ENCODE peak calls at places on chromosome X, in six cellular contexts. I is AG04450, K is GM12878, N is LNCaP clone FGC, O is fibroblast of lung, H is upper lobe of left lung. A is an unnamed sample.

GRCh38 chrX:47190445-47191269 is 3.0 kb upstream of the UBA1 start:
- DNase-seq in H (peak; percentile 88), I (peak; percentile 80), N (peak; percentile 80), O (peak; percentile 94), K (peak; percentile 64), A (peak; percentile 83)

GRCh38 chrX:18893536-18893935 is 90.4 kb downstream of the PHKA2 start:
- DNase-seq in O (no peak), N (no peak), H (no peak), I (no peak), K (no peak), A (no peak)

GRCh38 chrX:3584415-3584996 is 128.9 kb downstream of the PRKX start:
- DNase-seq in N (no peak), O (no peak), H (no peak), K (no peak), I (no peak), A (no peak)

GRCh38 chrX:34918856-34919255 is 23.7 kb upstream of the FAM47B start:
- DNase-seq in I (peak; percentile 30), N (peak; percentile 22), K (no peak), O (peak; percentile 69), H (no peak), A (no peak)

GRCh38 chrX:13372203-13372980 is 52.5 kb upstream of the ATXN3L start:
- DNase-seq in I (no peak), O (no peak), K (no peak), N (no peak), H (no peak), A (no peak)

GRCh38 chrX:10010686-10011085 is 43.5 kb downstream of the CLDN34 start:
- DNase-seq in I (no peak), K (no peak), O (peak; percentile 43), N (no peak), H (no peak), A (no peak)

GRCh38 chrX:71081348-71082148 is 13.4 kb upstream of the SNX12 start:
- DNase-seq in H (no peak), I (no peak), O (peak; percentile 50), N (no peak), K (no peak), A (no peak)

GRCh38 chrX:153861147-153861546 is 24.8 kb downstream of the L1CAM start:
- DNase-seq in N (no peak), I (no peak), H (no peak), O (no peak), K (no peak), A (no peak)

GRCh38 chrX:50769389-50770063 is 44.5 kb downstream of the SHROOM4 start:
- DNase-seq in O (no peak), K (no peak), I (no peak), N (no peak), H (no peak), A (peak; percentile 22)

GRCh38 chrX:12360389-12360788 is 222.1 kb downstream of the FRMPD4 start:
- DNase-seq in H (no peak), I (peak; percentile 30), O (peak; percentile 63), K (no peak), N (no peak), A (no peak)

GRCh38 chrX:38627683-38628082 is 66.3 kb downstream of the TSPAN7 start:
- DNase-seq in H (no peak), N (peak; percentile 19), K (no peak), I (no peak), O (peak; percentile 2), A (no peak)

GRCh38 chrX:71953946-71954345 is 43.3 kb downstream of the NHSL2 start:
- DNase-seq in I (no peak), N (no peak), H (no peak), O (no peak), K (no peak), A (no peak)

GRCh38 chrX:100494570-100494969 is 84.5 kb upstream of the PCDH19 start:
- DNase-seq in O (no peak), H (no peak), N (no peak), I (no peak), K (no peak), A (no peak)

GRCh38 chrX:53377464-53377863 is 45.0 kb downstream of the SMC1A start:
- DNase-seq in K (no peak), H (no peak), N (no peak), I (no peak), O (no peak), A (no peak)

GRCh38 chrX:134669378-134670098 is 11.3 kb upstream of the PLAC1 start:
- DNase-seq in I (peak; percentile 78), K (no peak), O (peak; percentile 81), N (no peak), H (peak; percentile 34), A (no peak)

GRCh38 chrX:154654372-154654771 is 993 bp upstream of the CTAG2 start:
- DNase-seq in N (no peak), I (no peak), O (no peak), K (no peak), H (no peak), A (no peak)

GRCh38 chrX:53287493-53288138 is 6.2 kb upstream of the IQSEC2 start:
- DNase-seq in K (peak; percentile 11), N (no peak), O (peak; percentile 63), I (no peak), H (no peak), A (peak; percentile 14)

GRCh38 chrX:56857042-56857441 is 128.0 kb downstream of the NBDY start:
- DNase-seq in H (no peak), O (no peak), N (no peak), I (no peak), K (no peak), A (no peak)

GRCh38 chrX:46637937-46638336 is 64.4 kb downstream of the CHST7 start:
- DNase-seq in H (no peak), O (no peak), I (no peak), N (no peak), K (peak; percentile 60), A (no peak)

GRCh38 chrX:11837437-11837836 is 79.4 kb downstream of the MSL3 start:
- DNase-seq in H (no peak), N (no peak), O (no peak), I (no peak), K (no peak), A (no peak)

GRCh38 chrX:152908486-152908885 is 10.6 kb downstream of the ZNF185 start:
- DNase-seq in N (no peak), H (no peak), O (no peak), K (no peak), I (no peak), A (no peak)

GRCh38 chrX:56802921-56803848 is 74.1 kb downstream of the NBDY start:
- DNase-seq in H (no peak), I (no peak), N (peak; percentile 47), O (peak; percentile 50), K (peak; percentile 77), A (no peak)

GRCh38 chrX:136205882-136206281 is 45.3 kb downstream of the MAP7D3 start:
- DNase-seq in N (no peak), H (no peak), K (no peak), O (no peak), I (no peak), A (no peak)

GRCh38 chrX:138411048-138411447 is 300.5 kb downstream of the FGF13 start:
- DNase-seq in N (no peak), O (no peak), H (no peak), I (no peak), K (no peak), A (no peak)

GRCh38 chrX:24426340-24426913 is 38.7 kb upstream of the PDK3 start:
- DNase-seq in O (peak; percentile 12), I (no peak), N (no peak), K (no peak), H (no peak), A (no peak)

GRCh38 chrX:38970845-38971244 is 169.6 kb downstream of the MID1IP1 start:
- DNase-seq in H (no peak), I (no peak), N (no peak), O (no peak), K (no peak), A (no peak)

GRCh38 chrX:153908219-153908875 is 3.9 kb downstream of the AVPR2 start:
- DNase-seq in N (no peak), H (no peak), O (no peak), I (no peak), K (no peak), A (no peak)

GRCh38 chrX:153662266-153662665 is 11.3 kb downstream of the PNCK start:
- DNase-seq in N (no peak), H (peak; percentile 83), K (no peak), I (no peak), O (peak; percentile 12), A (peak; percentile 76)

GRCh38 chrX:45347877-45348675 is 147.4 kb upstream of the DIPK2B start:
- DNase-seq in N (no peak), I (no peak), H (no peak), O (no peak), K (no peak), A (no peak)

GRCh38 chrX:21375795-21376069 is 1.5 kb downstream of the CNKSR2 start:
- DNase-seq in K (no peak), I (no peak), O (no peak), N (no peak), H (no peak), A (no peak)
- TF ChIP-seq CTCF in K (no peak), I (no peak), O (no peak), N (no peak), H (no peak), A (no peak)

GRCh38 chrX:30657542-30658238 is 4.5 kb downstream of the GK start:
- DNase-seq in N (no peak), O (peak; percentile 47), H (no peak), I (no peak), K (no peak), A (no peak)

GRCh38 chrX:30653415-30654131 is at the start of gene GK:
- DNase-seq in N (no peak), I (no peak), H (no peak), O (peak; percentile 23), K (no peak), A (peak; percentile 24)

GRCh38 chrX:30652527-30653414 is 452 bp upstream of the GK start:
- DNase-seq in I (peak; percentile 77), K (peak; percentile 64), N (peak; percentile 65), O (peak; percentile 94), H (peak; percentile 99), A (peak; percentile 92)

GRCh38 chrX:30659421-30659820 is 6.2 kb downstream of the GK start:
- DNase-seq in N (no peak), K (no peak), I (peak; percentile 70), H (no peak), O (peak; percentile 95), A (no peak)

GRCh38 chrX:30654989-30655607 is 1.9 kb downstream of the GK start:
- DNase-seq in O (peak; percentile 58), N (no peak), I (no peak), H (no peak), K (no peak), A (no peak)
- H3K4me3 ChIP-seq in O (peak overlapping the region; percentile 82), N (no peak overlapping the region), I (peak overlapping the region; percentile 79), H (peak overlapping the region; percentile 69), K (no peak overlapping the region), A (no peak overlapping the region)

GRCh38 chrX:130975947-130976346 is 72.9 kb upstream of the ENOX2 start:
- DNase-seq in O (peak; percentile 70), K (no peak), N (peak; percentile 60), I (peak; percentile 0), H (no peak), A (peak; percentile 2)
- TF ChIP-seq CTCF in O (peak; percentile 56), K (peak; percentile 60), N (peak; percentile 57), I (peak; percentile 52), H (peak; percentile 31), A (peak; percentile 32)

DNA sequence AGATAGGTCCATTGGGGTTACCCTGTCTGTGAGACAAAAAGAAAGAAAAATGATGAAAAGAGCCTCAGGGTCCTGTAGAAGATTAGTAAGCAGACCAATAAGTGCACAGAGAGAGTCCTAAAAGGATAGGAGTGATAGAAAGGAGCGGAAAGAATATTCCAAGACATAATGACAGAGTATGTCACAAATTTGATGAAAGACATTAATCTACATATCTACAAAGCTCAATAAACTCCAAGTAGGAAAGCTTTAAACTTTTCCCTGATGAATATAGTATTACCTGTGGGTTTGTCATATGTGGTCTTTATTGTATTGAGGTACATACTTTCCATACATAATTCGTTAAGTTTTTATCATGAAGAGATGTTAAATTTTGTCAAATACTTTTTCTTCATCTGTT is 73.7 kb downstream of the MTMR8 start:
- DNase-seq in I (no peak), O (no peak), H (no peak), K (no peak), N (no peak), A (no peak)
- H3K4me3 ChIP-seq in I (no peak overlapping the region), O (no peak overlapping the region), H (no peak overlapping the region), K (no peak overlapping the region), N (no peak overlapping the region), A (no peak overlapping the region)

A was measured in pancreas.